ENCODE peak calls at places on chromosomes 1 and 21, in eight cellular contexts. B, H, A, U, Q, E, Z and V are unnamed samples.

GRCh38 chr1:220462756-220463155 is 65.2 kb upstream of the MARK1 start:
- DNase-seq in B (no peak), H (peak; percentile 48), A (no peak), U (no peak), Q (no peak), E (no peak), Z (no peak), V (peak; percentile 45)

GRCh38 chr21:30831194-30831765 is 1.7 kb upstream of the KRTAP7-1 start:
- DNase-seq in B (no peak), H (peak; percentile 76), A (no peak), U (no peak), Q (no peak), E (no peak), Z (no peak), V (peak; percentile 9)

GRCh38 chr1:207654320-207654719 is 9.4 kb downstream of the CR1L start:
- DNase-seq in B (no peak), H (peak; percentile 58), A (peak; percentile 6), U (no peak), Q (no peak), E (no peak), Z (no peak), V (peak; percentile 10)

GRCh38 chr1:157176591-157177121 is 38.5 kb upstream of the ETV3 start:
- DNase-seq in B (no peak), H (no peak), A (no peak), U (no peak), Q (no peak), E (no peak), Z (no peak), V (no peak)

GRCh38 chr21:27365394-27365793 is 398.5 kb upstream of the ADAMTS5 start:
- DNase-seq in B (no peak), H (peak; percentile 38), A (no peak), U (peak; percentile 54), Q (no peak), E (no peak), Z (peak; percentile 20), V (no peak)

GRCh38 chr1:150567717-150568561 is 11.5 kb downstream of the MCL1 start:
- DNase-seq in B (no peak), H (peak; percentile 93), A (peak; percentile 98), U (peak; percentile 97), Q (peak; percentile 97), E (peak; percentile 78), Z (peak; percentile 95), V (peak; percentile 82)

GRCh38 chr1:231208980-231209379 is 32.0 kb upstream of the GNPAT start:
- DNase-seq in B (no peak), H (no peak), A (no peak), U (no peak), Q (no peak), E (no peak), Z (no peak), V (no peak)

GRCh38 chr21:31901342-31901741 is 28.5 kb downstream of the HUNK start:
- DNase-seq in B (no peak), H (no peak), A (no peak), U (no peak), Q (no peak), E (no peak), Z (no peak), V (no peak)

GRCh38 chr21:36813071-36813470 is 114.2 kb downstream of the SIM2 start:
- DNase-seq in B (no peak), H (no peak), A (peak; percentile 67), U (no peak), Q (no peak), E (no peak), Z (no peak), V (no peak)

GRCh38 chr1:222373831-222374603 is 173.9 kb downstream of the HHIPL2 start:
- DNase-seq in B (no peak), H (no peak), A (no peak), U (no peak), Q (no peak), E (no peak), Z (no peak), V (peak; percentile 8)

GRCh38 chr1:118335372-118335771 is 150.3 kb upstream of the SPAG17 start:
- DNase-seq in B (no peak), H (no peak), A (no peak), U (peak; percentile 86), Q (peak; percentile 41), E (peak; percentile 13), Z (no peak), V (no peak)

GRCh38 chr1:181061891-181062777 is 26.4 kb upstream of the IER5 start:
- DNase-seq in B (peak; percentile 33), H (no peak), A (no peak), U (no peak), Q (no peak), E (peak; percentile 79), Z (no peak), V (no peak)

GRCh38 chr1:177966199-177966598 is 3.7 kb downstream of the SEC16B start:
- DNase-seq in B (no peak), H (no peak), A (no peak), U (peak; percentile 38), Q (no peak), E (no peak), Z (no peak), V (no peak)

GRCh38 chr21:43825936-43826622 is 36.7 kb downstream of the RRP1 start:
- DNase-seq in B (no peak), H (peak; percentile 43), A (no peak), U (peak; percentile 7), Q (no peak), E (no peak), Z (no peak), V (peak; percentile 28)

GRCh38 chr1:33442141-33442540 is 11.2 kb upstream of the PHC2 start:
- DNase-seq in B (no peak), H (peak; percentile 45), A (no peak), U (peak; percentile 56), Q (no peak), E (no peak), Z (no peak), V (no peak)

GRCh38 chr1:178461676-178462075 is 35.1 kb downstream of the CLEC20A start:
- DNase-seq in B (no peak), H (no peak), A (no peak), U (peak; percentile 6), Q (no peak), E (no peak), Z (no peak), V (no peak)

GRCh38 chr1:195336718-195337269 is 1271.4 kb downstream of the KCNT2 start:
- DNase-seq in B (no peak), H (no peak), A (no peak), U (no peak), Q (no peak), E (no peak), Z (no peak), V (no peak)

GRCh38 chr1:41626616-41627375 is 142.3 kb upstream of the EDN2 start:
- DNase-seq in B (no peak), H (peak; percentile 77), A (no peak), U (peak; percentile 60), Q (peak; percentile 55), E (no peak), Z (no peak), V (no peak)

GRCh38 chr1:51313961-51314777 is 16.2 kb downstream of the TTC39A start:
- DNase-seq in B (no peak), H (peak; percentile 91), A (peak; percentile 94), U (peak; percentile 84), Q (peak; percentile 82), E (no peak), Z (peak; percentile 38), V (peak; percentile 77)

GRCh38 chr1:154578058-154578418 is 10.5 kb downstream of the CHRNB2 start:
- DNase-seq in B (no peak), H (no peak), A (no peak), U (no peak), Q (no peak), E (no peak), Z (no peak), V (peak; percentile 17)

GRCh38 chr1:3215198-3216045 is 146.4 kb downstream of the PRDM16 start:
- DNase-seq in B (no peak), H (no peak), A (no peak), U (no peak), Q (no peak), E (no peak), Z (no peak), V (no peak)

GRCh38 chr1:920506-920905 is 3.2 kb upstream of the SAMD11 start:
- DNase-seq in B (no peak), H (no peak), A (no peak), U (no peak), Q (no peak), E (no peak), Z (no peak), V (no peak)

GRCh38 chr1:920008-920407 is 3.7 kb upstream of the SAMD11 start:
- DNase-seq in B (no peak), H (no peak), A (no peak), U (no peak), Q (no peak), E (no peak), Z (no peak), V (no peak)

GRCh38 chr1:923131-923990 is at the start of gene SAMD11:
- DNase-seq in B (peak; percentile 86), H (peak; percentile 81), A (peak; percentile 53), U (peak; percentile 90), Q (no peak), E (peak; percentile 65), Z (peak; percentile 32), V (peak; percentile 95)

GRCh38 chr1:919271-919872 is 4.4 kb upstream of the SAMD11 start:
- DNase-seq in B (no peak), H (no peak), A (no peak), U (no peak), Q (no peak), E (no peak), Z (no peak), V (no peak)

GRCh38 chr1:921011-921837 is 2.5 kb upstream of the SAMD11 start:
- DNase-seq in B (peak; percentile 69), H (peak; percentile 68), A (peak; percentile 56), U (peak; percentile 79), Q (no peak), E (peak; percentile 63), Z (peak; percentile 36), V (peak; percentile 79)
- H3K27me3 ChIP-seq in B (peaks cover 17% of the 10 kb centered on the region), H (peaks cover 85% of the 10 kb centered on the region), A (peaks cover 15% of the 10 kb centered on the region), U (peaks cover 43% of the 10 kb centered on the region), Q (peaks cover 85% of the 10 kb centered on the region), E (peaks cover 13% of the 10 kb centered on the region), Z (peaks cover 9% of the 10 kb centered on the region), V (peaks cover 8% of the 10 kb centered on the region)

GRCh38 chr1:214427871-214428277 is 123.5 kb downstream of the PTPN14 start:
- DNase-seq in B (no peak), H (peak; percentile 96), A (peak; percentile 81), U (peak; percentile 99), Q (peak; percentile 97), E (peak; percentile 56), Z (peak; percentile 76), V (no peak)
- H3K4me3 ChIP-seq in B (no peak overlapping the region), H (no peak overlapping the region), A (no peak overlapping the region), U (no peak overlapping the region), Q (no peak overlapping the region), E (no peak overlapping the region), Z (no peak overlapping the region), V (no peak overlapping the region)

DNA sequence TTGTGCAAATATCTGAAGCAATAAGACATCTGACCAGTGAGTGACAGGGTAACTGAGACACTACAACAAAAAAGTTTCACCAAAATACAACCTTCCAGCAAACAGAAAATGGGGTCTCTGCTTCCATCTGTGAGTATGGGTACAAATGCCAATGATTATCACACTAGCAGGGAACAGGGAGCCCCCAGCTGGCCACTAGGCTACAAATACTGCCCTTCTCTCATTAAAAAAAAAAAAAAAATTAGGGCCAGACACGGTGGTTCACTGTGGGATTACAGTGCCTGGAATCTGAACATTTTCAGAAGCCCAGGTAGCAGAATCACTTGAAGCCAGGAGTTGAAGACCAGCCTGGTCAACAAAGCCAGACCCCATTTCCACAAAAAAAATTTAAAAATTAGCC is 48.4 kb upstream of the EDARADD start:
- DNase-seq in B (no peak), H (peak; percentile 3), A (no peak), U (no peak), Q (no peak), E (no peak), Z (no peak), V (peak; percentile 17)
- TF ChIP-seq CTCF in B (no peak), H (no peak), A (no peak), U (peak; percentile 2), Q (peak; percentile 23), E (peak; percentile 22), Z (peak; percentile 24), V (peak; percentile 36)

GRCh38 chr1:12416101-12416500 is 186.3 kb downstream of the VPS13D start:
- DNase-seq in B (no peak), H (no peak), A (no peak), U (no peak), Q (no peak), E (no peak), Z (no peak), V (no peak)
- H3K27me3 ChIP-seq in B (no peaks in the 10 kb centered on the region), H (no peaks in the 10 kb centered on the region), A (no peaks in the 10 kb centered on the region), U (no peaks in the 10 kb centered on the region), Q (no peaks in the 10 kb centered on the region), E (no peaks in the 10 kb centered on the region), Z (no peaks in the 10 kb centered on the region), V (no peaks in the 10 kb centered on the region)